ENCODE peak calls at places on chromosome 9, in nine cellular contexts. K is left ventricle myocardium inferior; W is AG08396; V is GM19239; M is left kidney; E is activated CD4-positive, alpha-beta T cell treated with anti-CD3 and anti-CD28 coated beads, Interleukin-2, amount 50 U/mL, for 48 hours; D is Daoy; C is NCI-H460; L is lung. Y is an unnamed sample.

GRCh38 chr9:70816316-70816715 is 305.1 kb downstream of the TRPM3 start:
- DNase-seq in C (no peak), M (no peak), E (no peak), V (no peak), K (no peak), W (no peak), L (no peak), D (no peak), Y (no peak)

GRCh38 chr9:4099961-4100360 is 199.9 kb downstream of the GLIS3 start:
- DNase-seq in M (peak; percentile 88), D (peak; percentile 31), C (no peak), V (no peak), L (no peak), E (peak; percentile 6), K (no peak), W (no peak), Y (no peak)

GRCh38 chr9:122228906-122229837 is at the start of gene LHX6:
- DNase-seq in V (no peak), E (no peak), W (no peak), L (no peak), K (no peak), M (peak; percentile 84), C (no peak), D (peak; percentile 66), Y (no peak)

GRCh38 chr9:26131891-26132290 is 453.6 kb upstream of the TUSC1 start:
- DNase-seq in W (no peak), V (no peak), M (no peak), D (no peak), E (no peak), L (no peak), K (no peak), C (no peak), Y (no peak)

GRCh38 chr9:119289740-119290139 is 79.5 kb downstream of the BRINP1 start:
- DNase-seq in L (peak; percentile 51), C (peak; percentile 26), E (no peak), M (peak; percentile 74), K (no peak), V (peak; percentile 23), D (no peak), W (peak; percentile 17), Y (peak; percentile 14)

GRCh38 chr9:127361561-127361960 is 35.4 kb upstream of the SLC2A8 start:
- DNase-seq in D (peak; percentile 22), M (no peak), L (no peak), C (no peak), E (no peak), V (no peak), W (no peak), K (no peak), Y (no peak)

GRCh38 chr9:18382243-18382642 is 91.7 kb upstream of the ADAMTSL1 start:
- DNase-seq in L (no peak), W (no peak), V (no peak), D (no peak), C (no peak), E (no peak), M (no peak), K (no peak), Y (no peak)

GRCh38 chr9:105912868-105913516 is 218.7 kb downstream of the TMEM38B start:
- DNase-seq in W (no peak), K (no peak), E (no peak), V (no peak), L (no peak), D (peak; percentile 41), C (no peak), M (peak; percentile 60), Y (no peak)

GRCh38 chr9:111572945-111573604 is 26.4 kb downstream of the PTGR1 start:
- DNase-seq in V (no peak), D (peak; percentile 86), K (no peak), C (no peak), L (no peak), M (no peak), E (no peak), W (peak; percentile 75), Y (no peak)

GRCh38 chr9:77161966-77162365 is 15.4 kb upstream of the VPS13A start:
- DNase-seq in W (no peak), M (no peak), K (no peak), C (no peak), D (no peak), L (no peak), E (no peak), V (no peak), Y (no peak)

GRCh38 chr9:33517373-33517772 is 6.7 kb upstream of the ANKRD18B start:
- DNase-seq in D (peak; percentile 55), C (peak; percentile 46), E (no peak), L (no peak), V (no peak), M (peak; percentile 59), W (peak; percentile 55), K (no peak), Y (no peak)

GRCh38 chr9:126784401-126784800 is 20.4 kb upstream of the ZBTB43 start:
- DNase-seq in M (no peak), K (no peak), W (no peak), V (no peak), D (no peak), E (no peak), C (no peak), L (no peak), Y (no peak)

GRCh38 chr9:95131023-95131943 is 186.2 kb downstream of the FANCC start:
- DNase-seq in M (peak; percentile 84), K (peak; percentile 48), L (peak; percentile 67), V (peak; percentile 52), E (peak; percentile 54), D (peak; percentile 55), W (peak; percentile 79), C (peak; percentile 64), Y (peak; percentile 54)

GRCh38 chr9:113568481-113569321 is 105.2 kb downstream of the RGS3 start:
- DNase-seq in V (no peak), D (no peak), K (no peak), L (no peak), C (no peak), M (peak; percentile 47), E (no peak), W (peak; percentile 67), Y (no peak)

GRCh38 chr9:105157178-105157583 is 87.3 kb upstream of the SLC44A1 start:
- DNase-seq in D (peak; percentile 43), E (peak; percentile 19), K (peak; percentile 41), L (peak; percentile 34), M (peak; percentile 83), V (peak; percentile 29), W (peak; percentile 72), C (peak; percentile 75), Y (peak; percentile 28)

GRCh38 chr9:111754800-111755199 is 39.9 kb downstream of the SHOC1 start:
- DNase-seq in M (no peak), C (no peak), V (no peak), E (no peak), D (no peak), L (no peak), K (no peak), W (no peak), Y (no peak)

GRCh38 chr9:89154651-89155336 is 23.8 kb downstream of the SHC3 start:
- DNase-seq in L (no peak), V (no peak), W (peak; percentile 70), D (peak; percentile 88), M (no peak), E (no peak), C (peak; percentile 60), K (no peak), Y (no peak)

GRCh38 chr9:127567119-127567897 is 44.8 kb upstream of the STXBP1 start:
- DNase-seq in K (peak; percentile 71), C (no peak), D (peak; percentile 54), E (no peak), M (peak; percentile 74), W (no peak), L (peak; percentile 76), V (no peak), Y (no peak)

GRCh38 chr9:92804727-92805126 is 40.1 kb upstream of the BICD2 start:
- DNase-seq in K (no peak), M (no peak), D (no peak), E (no peak), W (no peak), L (peak; percentile 6), C (no peak), V (no peak), Y (no peak)

GRCh38 chr9:112086627-112087026 is 88.5 kb downstream of the SUSD1 start:
- DNase-seq in M (peak; percentile 49), L (no peak), V (no peak), C (peak; percentile 63), E (no peak), K (no peak), W (no peak), D (no peak), Y (no peak)

GRCh38 chr9:14314929-14315753 is 1.2 kb upstream of the NFIB start:
- DNase-seq in V (peak; percentile 36), W (peak; percentile 64), M (peak; percentile 83), C (peak; percentile 83), K (peak; percentile 98), E (no peak), L (peak; percentile 93), D (peak; percentile 95), Y (peak; percentile 40)

GRCh38 chr9:6811436-6811835 is 53.7 kb downstream of the KDM4C start:
- DNase-seq in W (no peak), M (no peak), D (no peak), C (no peak), E (no peak), V (no peak), L (no peak), K (no peak), Y (no peak)

GRCh38 chr9:128881884-128882676 is at the start of the genes KYAT1 and LRRC8A:
- DNase-seq in K (peak; percentile 98), E (peak; percentile 99), L (peak; percentile 99), M (peak; percentile 99), V (peak; percentile 97), D (peak; percentile 99), W (peak; percentile 97), C (peak; percentile 94), Y (peak; percentile 94)

GRCh38 chr9:114847492-114848417 is 41.9 kb upstream of the TNFSF15 start:
- DNase-seq in K (no peak), L (no peak), M (no peak), C (no peak), V (no peak), W (no peak), D (no peak), E (no peak), Y (no peak)

GRCh38 chr9:19498015-19498414 is 89.2 kb downstream of the ACER2 start:
- DNase-seq in M (no peak), K (no peak), C (no peak), D (no peak), W (no peak), L (no peak), E (no peak), V (no peak), Y (no peak)

GRCh38 chr9:33139421-33140228 is 27.5 kb downstream of the B4GALT1 start:
- DNase-seq in C (no peak), E (no peak), V (no peak), W (peak; percentile 74), K (peak; percentile 87), D (no peak), L (no peak), M (peak; percentile 85), Y (no peak)

GRCh38 chr9:112234779-112235178 is 59.7 kb upstream of the SUSD1 start:
- DNase-seq in L (no peak), E (no peak), W (no peak), C (no peak), D (no peak), M (no peak), K (no peak), V (no peak), Y (no peak)

GRCh38 chr9:115978739-115979138 is 174.9 kb upstream of the PAPPA start:
- DNase-seq in E (no peak), M (no peak), D (peak; percentile 61), L (no peak), W (no peak), C (no peak), K (no peak), V (no peak), Y (no peak)

GRCh38 chr9:110115868-110116542 is 92.0 kb downstream of the C9orf152 start:
- DNase-seq in K (no peak), L (no peak), W (peak; percentile 58), M (no peak), C (peak; percentile 24), V (no peak), D (peak; percentile 32), E (no peak), Y (no peak)

GRCh38 chr9:37650873-37651768 is at the start of gene FRMPD1:
- DNase-seq in W (peak; percentile 85), V (peak; percentile 65), C (peak; percentile 21), L (peak; percentile 54), K (peak; percentile 65), D (peak; percentile 71), M (peak; percentile 93), E (peak; percentile 52), Y (peak; percentile 69)

GRCh38 chr9:107176701-107177100 is 106.4 kb upstream of the RAD23B start:
- DNase-seq in M (peak; percentile 56), L (no peak), D (peak; percentile 60), E (no peak), C (no peak), V (no peak), K (no peak), W (no peak), Y (no peak)